ENCODE peak calls at places on chromosomes 12 and 14, in four cellular contexts. One of them, this sample, is unnamed.

GRCh38 chr12:86801439-86801838 is 545.2 kb upstream of the MGAT4C start:
- DNase-seq in posterior cingulate gyrus: no peak
- DNase-seq in NCI-H524: peak; percentile 3
- DNase-seq in IMR-90: no peak
- DNase-seq in this sample: no peak

GRCh38 chr12:77980782-77981181 is 150.1 kb downstream of the NAV3 start:
- DNase-seq in posterior cingulate gyrus: no peak
- DNase-seq in NCI-H524: no peak
- DNase-seq in IMR-90: no peak
- DNase-seq in this sample: peak; percentile 71

GRCh38 chr12:116818341-116818856 is 62.8 kb downstream of the HRK start:
- DNase-seq in posterior cingulate gyrus: no peak
- DNase-seq in NCI-H524: no peak
- DNase-seq in IMR-90: peak; percentile 23
- DNase-seq in this sample: peak; percentile 4

GRCh38 chr14:100673085-100673806 is 53.4 kb upstream of the DLK1 start:
- DNase-seq in posterior cingulate gyrus: no peak
- DNase-seq in NCI-H524: peak; percentile 97
- DNase-seq in IMR-90: no peak
- DNase-seq in this sample: no peak

GRCh38 chr14:73198253-73198652 is 39.1 kb upstream of the PAPLN start:
- DNase-seq in posterior cingulate gyrus: no peak
- DNase-seq in NCI-H524: no peak
- DNase-seq in IMR-90: no peak
- DNase-seq in this sample: no peak

GRCh38 chr12:98446716-98447115 is 68.7 kb upstream of the TMPO start:
- DNase-seq in posterior cingulate gyrus: no peak
- DNase-seq in NCI-H524: no peak
- DNase-seq in IMR-90: no peak
- DNase-seq in this sample: peak; percentile 40

GRCh38 chr14:51333299-51333698 is 93.3 kb downstream of the TMX1 start:
- DNase-seq in posterior cingulate gyrus: no peak
- DNase-seq in NCI-H524: no peak
- DNase-seq in IMR-90: no peak
- DNase-seq in this sample: no peak

GRCh38 chr12:51190820-51191219 is 17.9 kb upstream of the TFCP2 start:
- DNase-seq in posterior cingulate gyrus: no peak
- DNase-seq in NCI-H524: no peak
- DNase-seq in IMR-90: no peak
- DNase-seq in this sample: no peak

GRCh38 chr12:3160081-3160480 is 82.9 kb downstream of the TSPAN9 start:
- DNase-seq in posterior cingulate gyrus: no peak
- DNase-seq in NCI-H524: no peak
- DNase-seq in IMR-90: peak; percentile 49
- DNase-seq in this sample: peak; percentile 72

GRCh38 chr14:32657081-32657480 is 281.6 kb upstream of the NPAS3 start:
- DNase-seq in posterior cingulate gyrus: no peak
- DNase-seq in NCI-H524: no peak
- DNase-seq in IMR-90: peak; percentile 61
- DNase-seq in this sample: no peak

GRCh38 chr12:100591979-100592378 is 18.5 kb downstream of the GAS2L3 start:
- DNase-seq in posterior cingulate gyrus: no peak
- DNase-seq in NCI-H524: no peak
- DNase-seq in IMR-90: no peak
- DNase-seq in this sample: no peak

GRCh38 chr12:116547955-116548471 is 11.2 kb upstream of the MAP1LC3B2 start:
- DNase-seq in posterior cingulate gyrus: no peak
- DNase-seq in NCI-H524: no peak
- DNase-seq in IMR-90: peak; percentile 55
- DNase-seq in this sample: peak; percentile 58

GRCh38 chr14:24334431-24335271 is at the start of gene ADCY4:
- DNase-seq in posterior cingulate gyrus: no peak
- DNase-seq in NCI-H524: peak; percentile 69
- DNase-seq in IMR-90: no peak
- DNase-seq in this sample: peak; percentile 38

GRCh38 chr14:31977001-31977556 is 100.0 kb upstream of the ARHGAP5 start:
- DNase-seq in posterior cingulate gyrus: no peak
- DNase-seq in NCI-H524: peak; percentile 91
- DNase-seq in IMR-90: no peak
- DNase-seq in this sample: no peak

GRCh38 chr12:101794574-101794973 is 36.2 kb downstream of the GNPTAB start:
- DNase-seq in posterior cingulate gyrus: no peak
- DNase-seq in NCI-H524: no peak
- DNase-seq in IMR-90: no peak
- DNase-seq in this sample: no peak

GRCh38 chr12:67592228-67593011 is 56.1 kb upstream of the DYRK2 start:
- DNase-seq in posterior cingulate gyrus: no peak
- DNase-seq in NCI-H524: no peak
- DNase-seq in IMR-90: peak; percentile 51
- DNase-seq in this sample: peak; percentile 76

GRCh38 chr14:61934385-61934784 is 172.2 kb downstream of the SNAPC1 start:
- DNase-seq in posterior cingulate gyrus: no peak
- DNase-seq in NCI-H524: no peak
- DNase-seq in IMR-90: peak; percentile 99
- DNase-seq in this sample: peak; percentile 86

GRCh38 chr12:69490920-69491643 is 20.9 kb downstream of the FRS2 start:
- DNase-seq in posterior cingulate gyrus: no peak
- DNase-seq in NCI-H524: no peak
- DNase-seq in IMR-90: no peak
- DNase-seq in this sample: no peak

GRCh38 chr12:96889273-96889933 is 17.7 kb upstream of the NEDD1 start:
- DNase-seq in posterior cingulate gyrus: no peak
- DNase-seq in NCI-H524: no peak
- DNase-seq in IMR-90: peak; percentile 76
- DNase-seq in this sample: peak; percentile 62

GRCh38 chr14:69429643-69430042 is 31.2 kb downstream of the SLC39A9 start:
- DNase-seq in posterior cingulate gyrus: no peak
- DNase-seq in NCI-H524: no peak
- DNase-seq in IMR-90: no peak
- DNase-seq in this sample: no peak

GRCh38 chr12:65593206-65593833 is 231.0 kb upstream of the HMGA2 start:
- DNase-seq in posterior cingulate gyrus: no peak
- DNase-seq in NCI-H524: no peak
- DNase-seq in IMR-90: no peak
- DNase-seq in this sample: no peak

GRCh38 chr12:113472191-113473190 is 820 bp upstream of the LHX5 start:
- DNase-seq in posterior cingulate gyrus: no peak
- DNase-seq in NCI-H524: no peak
- DNase-seq in IMR-90: no peak
- DNase-seq in this sample: no peak

GRCh38 chr12:66304296-66304915 is 2.1 kb downstream of the HELB start:
- DNase-seq in posterior cingulate gyrus: no peak
- DNase-seq in NCI-H524: no peak
- DNase-seq in IMR-90: no peak
- DNase-seq in this sample: no peak

This sample was measured in adipocyte.